ENCODE peak calls at places on chromosomes 4 and X, in eight cellular contexts. J, D, U, T, Z, M, G and L are unnamed samples. For H3K4me1, the result is how much of the 10 kb centered on the place peaks cover.

GRCh38 chr4:97370581-97370980 is 772.7 kb downstream of the STPG2 start:
- DNase-seq in G (no peak), D (no peak), J (no peak), U (no peak), M (no peak), T (no peak), Z (no peak), L (no peak)

GRCh38 chr4:84324850-84325249 is 174.2 kb downstream of the NKX6-1 start:
- DNase-seq in Z (no peak), G (no peak), J (no peak), U (no peak), D (peak), M (no peak), T (no peak), L (no peak)

GRCh38 chrX:47278684-47279083 is 45.9 kb downstream of the USP11 start:
- DNase-seq in J (no peak), Z (no peak), G (no peak), U (no peak), T (no peak), M (no peak), D (no peak), L (peak)

GRCh38 chr4:82201303-82201702 is 172.5 kb downstream of the HNRNPD start:
- DNase-seq in D (no peak), U (peak), G (no peak), J (no peak), M (no peak), Z (no peak), T (no peak), L (peak)

GRCh38 chrX:13110427-13111324 is 66.3 kb upstream of the FAM9C start:
- DNase-seq in M (no peak), D (no peak), Z (peak), J (peak), T (peak), U (peak), G (no peak), L (peak)

GRCh38 chrX:68684291-68684918 is 36.9 kb downstream of the STARD8 start:
- DNase-seq in D (no peak), T (peak), M (no peak), J (peak), U (no peak), Z (no peak), G (no peak), L (no peak)

GRCh38 chrX:96704661-96705060 is 20.0 kb downstream of the DIAPH2 start:
- DNase-seq in T (no peak), G (no peak), M (no peak), Z (no peak), J (no peak), U (no peak), D (no peak), L (no peak)

GRCh38 chr4:54229631-54230478 is 762 bp downstream of the PDGFRA start:
- DNase-seq in G (no peak), D (peak), J (peak), U (no peak), T (peak), M (no peak), Z (no peak), L (no peak)

GRCh38 chrX:70353524-70353923 is 63.6 kb downstream of the KIF4A start:
- DNase-seq in U (no peak), Z (no peak), T (no peak), M (no peak), J (no peak), D (no peak), G (no peak), L (peak)

GRCh38 chrX:21734175-21734574 is 23.7 kb downstream of the SMPX start:
- DNase-seq in M (no peak), G (no peak), U (no peak), Z (no peak), J (no peak), T (no peak), D (peak), L (no peak)

GRCh38 chr4:22492987-22493386 is 22.9 kb downstream of the ADGRA3 start:
- DNase-seq in J (no peak), Z (no peak), M (no peak), T (no peak), D (no peak), G (no peak), U (no peak), L (no peak)

GRCh38 chr4:118954246-118954645 is 65.6 kb downstream of the SYNPO2 start:
- DNase-seq in Z (peak), G (no peak), T (no peak), U (no peak), M (no peak), D (no peak), J (no peak), L (no peak)

GRCh38 chrX:119826399-119826959 is 26.3 kb downstream of the UPF3B start:
- DNase-seq in U (no peak), M (no peak), D (no peak), G (no peak), J (no peak), Z (no peak), T (no peak), L (peak)

GRCh38 chr4:4591071-4591470 is 49.2 kb upstream of the STX18 start:
- DNase-seq in U (no peak), Z (no peak), G (no peak), D (no peak), J (no peak), T (no peak), M (no peak), L (no peak)

GRCh38 chrX:13864264-13864663 is 47.4 kb upstream of the GPM6B start:
- DNase-seq in J (no peak), Z (no peak), G (no peak), M (no peak), U (no peak), T (no peak), D (no peak), L (peak)

GRCh38 chrX:40307871-40308270 is 210.1 kb upstream of the BCOR start:
- DNase-seq in G (no peak), U (no peak), T (no peak), M (no peak), J (no peak), D (no peak), Z (no peak), L (no peak)

GRCh38 chrX:54824195-54824594 is 16.6 kb downstream of the MAGED2 start:
- DNase-seq in U (no peak), M (no peak), J (no peak), D (no peak), Z (no peak), G (no peak), T (no peak), L (no peak)

GRCh38 chr4:39464886-39465501 is 6.1 kb downstream of the LIAS start:
- DNase-seq in U (peak), D (no peak), M (no peak), G (no peak), T (no peak), J (no peak), Z (peak), L (no peak)

GRCh38 chr4:128527356-128527755 is 239.7 kb upstream of the PGRMC2 start:
- DNase-seq in G (no peak), J (no peak), U (no peak), M (no peak), T (no peak), Z (no peak), D (no peak), L (no peak)

GRCh38 chrX:54045563-54046228 is 1.4 kb upstream of the PHF8 start:
- DNase-seq in J (no peak), Z (no peak), D (no peak), T (no peak), M (no peak), U (peak), G (no peak), L (no peak)

GRCh38 chr4:119035941-119036737 is 99.5 kb upstream of the MYOZ2 start:
- DNase-seq in T (no peak), J (no peak), M (no peak), G (no peak), U (no peak), Z (no peak), D (no peak), L (no peak)

GRCh38 chr4:174714393-174715211 is 114.4 kb downstream of the GLRA3 start:
- DNase-seq in D (peak), Z (peak), G (no peak), U (peak), J (no peak), T (no peak), M (no peak), L (peak)

GRCh38 chr4:160724063-160724462 is 1439.7 kb downstream of the FSTL5 start:
- DNase-seq in G (no peak), D (no peak), Z (no peak), U (no peak), J (no peak), M (no peak), T (no peak), L (no peak)

GRCh38 chr4:119314356-119314755 is 7.6 kb downstream of the FABP2 start:
- DNase-seq in Z (no peak), T (no peak), M (no peak), G (peak), J (no peak), D (peak), U (peak), L (peak)

GRCh38 chr4:54913751-54914526 is 211.5 kb downstream of the KDR start:
- DNase-seq in T (peak), M (no peak), G (no peak), J (no peak), U (no peak), Z (no peak), D (no peak), L (no peak)

GRCh38 chr4:56465599-56466295 is 1.7 kb upstream of the SRP72 start:
- DNase-seq in U (no peak), Z (no peak), T (no peak), D (peak), G (no peak), J (no peak), M (no peak), L (peak)

GRCh38 chr4:91325495-91325894 is 978.3 kb upstream of the GRID2 start:
- DNase-seq in M (no peak), T (no peak), J (no peak), G (no peak), D (no peak), Z (peak), U (peak), L (peak)

GRCh38 chr4:40292313-40292759 is 42.8 kb upstream of the CHRNA9 start:
- DNase-seq in T (no peak), Z (no peak), J (no peak), D (peak), U (no peak), G (no peak), M (no peak), L (peak)

GRCh38 chr4:140025470-140025869 is 128.5 kb downstream of the MAML3 start:
- DNase-seq in Z (no peak), D (no peak), J (no peak), M (no peak), T (no peak), U (no peak), G (no peak), L (no peak)

GRCh38 chr4:120509222-120509621 is 413.3 kb downstream of the PRDM5 start:
- DNase-seq in U (no peak), Z (no peak), T (no peak), D (peak), M (no peak), J (no peak), G (no peak), L (no peak)

GRCh38 chrX:68732906-68733493 is 85.5 kb downstream of the STARD8 start:
- DNase-seq in D (peak), Z (peak), T (peak), G (peak), U (peak), M (peak), J (peak), L (peak)

GRCh38 chr4:143400082-143400481 is 63.4 kb downstream of the GAB1 start:
- DNase-seq in J (no peak), T (no peak), D (no peak), G (no peak), Z (no peak), M (no peak), U (no peak), L (no peak)

GRCh38 chr4:143403551-143403816 is 66.8 kb downstream of the GAB1 start:
- DNase-seq in J (no peak), D (no peak), M (no peak), T (no peak), G (no peak), Z (no peak), U (no peak), L (no peak)

GRCh38 chr4:143405197-143405730 is 68.6 kb downstream of the GAB1 start:
- DNase-seq in T (no peak), J (no peak), Z (no peak), U (no peak), G (no peak), D (no peak), M (no peak), L (no peak)

GRCh38 chr4:143404555-143404954 is 67.9 kb downstream of the GAB1 start:
- DNase-seq in U (no peak), M (no peak), D (no peak), G (no peak), Z (no peak), J (no peak), T (no peak), L (no peak)

DNA sequence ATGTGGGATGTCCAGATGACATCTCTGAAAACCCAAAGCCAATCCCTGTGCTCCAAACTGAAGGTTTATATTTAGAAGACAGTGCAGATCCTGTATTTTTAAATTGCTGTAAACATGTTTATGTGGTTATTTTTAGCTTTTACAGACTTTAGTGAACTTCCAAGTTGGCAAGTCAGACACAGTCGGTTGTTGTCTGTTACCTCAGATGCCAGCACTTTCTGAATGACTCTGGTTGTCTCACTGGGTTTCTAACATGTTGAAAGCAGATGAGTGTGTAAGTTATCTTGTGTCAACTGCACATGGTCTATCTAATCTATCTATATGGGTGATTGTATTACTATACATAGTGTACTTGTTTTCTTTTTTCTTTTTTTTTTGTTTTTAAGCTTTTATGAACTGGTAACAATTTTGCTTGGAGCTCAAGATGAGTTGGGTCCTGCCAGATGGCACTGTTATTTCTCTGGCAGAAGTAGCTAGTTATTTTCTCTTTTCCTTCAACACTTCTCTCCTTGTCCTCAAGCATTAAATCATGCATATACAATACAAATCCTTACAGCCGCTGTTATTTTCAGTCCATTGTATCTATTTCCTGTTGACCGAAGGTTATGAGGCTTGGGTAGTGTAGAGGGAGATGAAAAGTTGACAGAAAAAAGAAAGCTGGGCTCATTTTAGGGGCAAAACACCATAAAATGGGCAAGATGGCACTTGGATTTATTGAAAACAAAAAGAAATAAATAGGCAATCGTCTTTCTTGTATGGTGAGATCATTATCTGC is 66.3 kb downstream of the GAB1 start:
- DNase-seq in M (no peak), U (no peak), J (no peak), Z (no peak), D (no peak), G (no peak), T (no peak), L (no peak)
- H3K4me1 ChIP-seq in M (under half), U (under half), J (half or more), Z (under half), D (under half), G (under half), T (half or more), L (under half)

DNA sequence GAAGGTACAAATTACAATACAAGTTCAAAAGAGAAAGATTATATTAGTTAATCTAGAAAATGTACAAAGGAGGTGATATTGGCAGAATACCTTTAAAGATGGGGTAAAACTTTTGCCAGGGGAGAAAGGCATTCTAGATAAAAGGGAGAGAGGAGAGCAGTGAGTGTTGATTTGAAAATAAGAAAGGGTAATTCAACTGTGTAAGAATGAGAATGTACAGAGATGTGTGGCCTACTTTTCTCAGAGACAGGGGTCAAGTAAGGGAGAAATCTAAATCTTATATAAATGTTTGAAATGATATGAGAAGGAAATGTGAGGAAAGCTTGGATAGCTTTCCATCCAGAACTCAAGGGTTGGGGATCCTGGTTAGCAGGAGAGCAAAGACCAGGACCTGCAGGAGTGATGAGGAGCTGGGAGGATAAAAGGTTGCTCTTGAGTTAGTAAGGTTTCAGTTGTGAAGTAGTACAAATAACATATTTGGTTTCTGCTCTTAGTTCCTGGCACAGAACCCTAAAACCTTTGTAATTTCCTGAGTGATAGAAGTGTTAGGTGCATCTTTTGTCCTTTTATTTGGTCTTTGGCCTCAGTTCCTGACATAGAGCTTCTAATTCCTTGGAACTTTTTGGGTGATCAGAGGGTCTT is 489.9 kb downstream of the INPP4B start:
- DNase-seq in U (no peak), M (no peak), D (no peak), J (no peak), G (no peak), T (no peak), Z (no peak), L (no peak)
- H3K4me1 ChIP-seq in U (under half), M (half or more), D (under half), J (half or more), G (half or more), T (under half), Z (under half), L (under half)

GRCh38 chr4:2930821-2931764 is 32.1 kb downstream of the NOP14 start:
- DNase-seq in G (no peak), T (peak), M (no peak), D (peak), J (peak), Z (no peak), U (no peak), L (no peak)
- H3K4me1 ChIP-seq in G (under half), T (under half), M (under half), D (under half), J (under half), Z (under half), U (under half), L (under half)

GRCh38 chr4:76690906-76691275 is 207.1 kb downstream of the SOWAHB start:
- DNase-seq in U (no peak), G (no peak), D (no peak), J (no peak), T (no peak), Z (no peak), M (no peak), L (no peak)
- H3K4me1 ChIP-seq in U (under half), G (under half), D (under half), J (under half), T (under half), Z (under half), M (under half), L (under half)

DNA sequence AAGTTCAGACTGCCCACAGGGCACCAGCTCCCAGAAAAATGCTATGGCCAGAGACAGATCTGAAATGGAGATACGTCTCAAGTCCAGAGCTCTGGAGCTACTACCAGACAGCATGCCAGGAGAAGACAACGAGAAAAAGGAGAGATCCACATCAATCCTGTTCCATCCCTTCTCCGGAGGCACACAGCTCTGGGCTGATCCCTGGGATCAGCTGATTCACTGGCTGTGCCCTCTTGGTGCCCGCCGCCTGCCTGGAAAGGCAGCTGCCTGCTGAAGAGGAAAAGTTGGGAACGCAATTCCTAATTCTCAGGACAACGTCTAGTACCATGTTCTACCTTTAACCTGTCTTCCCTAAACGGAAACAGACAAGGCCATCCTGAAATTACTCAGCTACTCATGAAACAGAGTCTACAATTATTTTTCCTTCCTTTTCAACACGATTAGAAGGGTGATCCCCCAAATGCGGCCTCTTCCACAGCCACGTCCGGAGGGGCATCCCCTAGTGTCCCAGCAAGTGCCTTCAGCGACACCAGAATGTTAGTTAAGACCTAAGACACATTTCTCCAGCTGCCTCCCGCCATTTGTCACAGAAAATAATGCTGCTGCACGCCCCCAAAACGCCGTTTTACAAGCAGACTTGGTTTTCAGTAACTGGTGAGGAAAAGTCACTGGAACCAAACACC is 2.4 kb downstream of the ZFYVE28 start:
- DNase-seq in T (no peak), J (no peak), U (no peak), G (no peak), D (peak), M (no peak), Z (no peak), L (no peak)
- H3K4me1 ChIP-seq in T (under half), J (half or more), U (under half), G (half or more), D (under half), M (half or more), Z (half or more), L (under half)

GRCh38 chrX:48919947-48920712 is 1.3 kb upstream of the PIM2 start:
- DNase-seq in J (no peak), M (no peak), G (peak), U (no peak), D (peak), Z (no peak), T (no peak), L (no peak)
- H3K4me1 ChIP-seq in J (under half), M (under half), G (half or more), U (under half), D (under half), Z (under half), T (under half), L (under half)